ENCODE peak calls at places on chromosomes 1 and 21, in four cellular contexts. B, C, W and I are unnamed samples.

GRCh38 chr1:12415239-12415543 is 185.4 kb downstream of the VPS13D start:
- DNase-seq in B (no peak), C (peak; percentile 32), W (peak; percentile 76), I (peak; percentile 81)

GRCh38 chr21:35922618-35923017 is 137.7 kb downstream of the SETD4 start:
- DNase-seq in B (no peak), C (no peak), W (peak; percentile 49), I (peak; percentile 72)

GRCh38 chr21:42855143-42855936 is 24.0 kb downstream of the WDR4 start:
- DNase-seq in B (no peak), C (no peak), W (no peak), I (no peak)

GRCh38 chr1:153470707-153471106 is 10.3 kb upstream of the S100A7 start:
- DNase-seq in B (no peak), C (no peak), W (no peak), I (no peak)

GRCh38 chr1:33045246-33045645 is 8.6 kb upstream of the AK2 start:
- DNase-seq in B (no peak), C (peak; percentile 29), W (no peak), I (no peak)

GRCh38 chr1:83961571-83962295 is 37.2 kb downstream of the TTLL7 start:
- DNase-seq in B (no peak), C (no peak), W (peak; percentile 1), I (no peak)

GRCh38 chr1:12540580-12541273 is 77.3 kb downstream of the DHRS3 start:
- DNase-seq in B (no peak), C (no peak), W (no peak), I (no peak)

GRCh38 chr1:6245869-6246496 is 2.0 kb downstream of the HES3 start:
- DNase-seq in B (peak; percentile 80), C (peak; percentile 55), W (peak; percentile 47), I (no peak)

GRCh38 chr1:117754061-117754969 is 148.5 kb downstream of the TENT5C start:
- DNase-seq in B (peak; percentile 48), C (peak; percentile 52), W (peak; percentile 55), I (peak; percentile 68)

GRCh38 chr1:153040950-153041631 is at the start of gene SPRR2D:
- DNase-seq in B (no peak), C (no peak), W (no peak), I (no peak)

GRCh38 chr1:203328714-203329122 is 22.2 kb downstream of the FMOD start:
- DNase-seq in B (no peak), C (peak; percentile 24), W (no peak), I (no peak)